ENCODE peak calls at places on chromosomes 12 and 14, in ten cellular contexts. L, A, Q, F, R, V, D, I, M and K are unnamed samples. For H3K4me1, the result is how much of the 10 kb centered on the place peaks cover.

GRCh38 chr12:112294793-112295192 is 87.4 kb downstream of the HECTD4 start:
- DNase-seq in L (no peak), A (no peak), Q (no peak), F (no peak), R (no peak), V (no peak), D (no peak), I (no peak), M (no peak), K (no peak)

GRCh38 chr14:55846852-55847471 is 267.0 kb downstream of the KTN1 start:
- DNase-seq in L (no peak), A (no peak), Q (peak), F (no peak), R (no peak), V (peak), D (no peak), I (no peak), M (peak), K (no peak)

GRCh38 chr12:88305491-88305890 is 163.4 kb downstream of the TMTC3 start:
- DNase-seq in L (no peak), A (no peak), Q (no peak), F (no peak), R (no peak), V (no peak), D (no peak), I (no peak), M (no peak), K (no peak)

GRCh38 chr12:52879394-52880351 is 25.2 kb downstream of the KRT8 start:
- DNase-seq in L (peak), A (peak), Q (peak), F (peak), R (peak), V (peak), D (peak), I (peak), M (peak), K (peak)

GRCh38 chr12:78359530-78359929 is 505.0 kb upstream of the SYT1 start:
- DNase-seq in L (no peak), A (no peak), Q (peak), F (peak), R (no peak), V (peak), D (no peak), I (no peak), M (peak), K (no peak)

GRCh38 chr12:89353188-89353822 is 1.0 kb upstream of the DUSP6 start:
- DNase-seq in L (peak), A (peak), Q (peak), F (peak), R (peak), V (peak), D (peak), I (peak), M (peak), K (peak)

GRCh38 chr14:23537351-23538048 is 14.1 kb downstream of the ZFHX2 start:
- DNase-seq in L (no peak), A (no peak), Q (no peak), F (peak), R (no peak), V (no peak), D (no peak), I (no peak), M (no peak), K (no peak)

GRCh38 chr14:71070169-71070568 is 162.9 kb downstream of the PCNX1 start:
- DNase-seq in L (no peak), A (no peak), Q (no peak), F (no peak), R (no peak), V (no peak), D (no peak), I (no peak), M (no peak), K (no peak)

GRCh38 chr12:57518920-57519757 is 1.2 kb downstream of the DDIT3 start:
- DNase-seq in L (peak), A (no peak), Q (peak), F (peak), R (no peak), V (peak), D (peak), I (peak), M (no peak), K (peak)

GRCh38 chr12:19759229-19759628 is 319.9 kb downstream of the AEBP2 start:
- DNase-seq in L (no peak), A (no peak), Q (no peak), F (no peak), R (no peak), V (no peak), D (peak), I (no peak), M (peak), K (no peak)

GRCh38 chr12:111785651-111786050 is 18.9 kb downstream of the ALDH2 start:
- DNase-seq in L (no peak), A (no peak), Q (no peak), F (no peak), R (no peak), V (no peak), D (no peak), I (no peak), M (peak), K (no peak)

GRCh38 chr12:132323171-132324010 is 6.0 kb downstream of the GALNT9 start:
- DNase-seq in L (no peak), A (no peak), Q (no peak), F (no peak), R (no peak), V (no peak), D (no peak), I (no peak), M (no peak), K (no peak)

GRCh38 chr12:131378176-131378842 is 332.6 kb upstream of the SFSWAP start:
- DNase-seq in L (no peak), A (no peak), Q (no peak), F (no peak), R (no peak), V (peak), D (no peak), I (no peak), M (no peak), K (no peak)

GRCh38 chr12:132955094-132955932 is 793 bp downstream of the ZNF605 start:
- DNase-seq in L (no peak), A (no peak), Q (peak), F (peak), R (no peak), V (peak), D (peak), I (peak), M (peak), K (peak)

DNA sequence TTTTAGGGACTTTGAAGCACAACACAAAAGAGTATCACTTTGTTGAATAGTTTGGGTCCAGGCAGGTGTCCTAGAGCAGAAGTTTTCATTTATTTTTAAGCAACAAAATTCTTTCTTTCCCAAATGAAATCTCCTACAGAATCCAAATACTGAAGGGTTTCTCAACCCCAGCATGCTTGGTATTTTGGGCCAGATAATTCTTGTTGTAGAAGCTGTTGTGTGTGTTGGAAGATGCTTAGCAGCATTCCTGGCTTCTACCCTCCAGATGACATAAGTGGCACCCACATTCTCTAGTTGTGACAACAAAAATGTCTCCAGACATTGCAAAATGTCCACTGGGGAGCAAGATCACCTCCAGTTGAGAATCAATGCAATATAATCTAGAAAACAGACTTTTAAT is 97.8 kb downstream of the PRKCH start:
- DNase-seq in L (no peak), A (no peak), Q (no peak), F (no peak), R (no peak), V (no peak), D (no peak), I (no peak), M (no peak), K (no peak)
- H3K4me1 ChIP-seq in L (half or more), A (half or more), Q (under half), F (under half), R (half or more), V (under half), D (under half), I (under half), M (under half), K (under half)

GRCh38 chr12:2273751-2274150 is 221.0 kb downstream of the CACNA1C start:
- DNase-seq in L (no peak), A (no peak), Q (no peak), F (no peak), R (no peak), V (no peak), D (no peak), I (no peak), M (no peak), K (no peak)
- H3K27ac ChIP-seq in L (no peak), A (no peak), Q (no peak), F (no peak), R (no peak), V (peak), D (no peak), I (no peak), M (no peak), K (no peak)

DNA sequence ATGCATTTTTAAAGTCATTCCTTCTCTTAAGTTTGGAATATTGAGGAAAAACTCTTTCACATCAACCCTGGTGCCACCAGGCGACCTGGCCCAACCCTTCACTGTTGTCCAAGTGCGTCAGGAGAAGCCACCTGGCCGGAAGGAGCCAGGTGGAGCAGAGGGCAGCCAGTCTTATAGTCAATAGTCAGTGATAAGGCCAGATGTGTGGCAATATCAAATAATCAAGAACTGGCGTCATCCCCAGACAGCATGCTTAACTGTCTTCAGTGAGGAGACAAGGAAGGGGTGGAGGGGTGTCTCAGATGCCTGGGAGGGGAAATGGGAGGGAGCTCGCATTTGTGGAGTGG is 49.1 kb upstream of the FOS start:
- DNase-seq in L (no peak), A (no peak), Q (no peak), F (no peak), R (no peak), V (no peak), D (no peak), I (no peak), M (no peak), K (no peak)
- H3K4me1 ChIP-seq in L (under half), A (half or more), Q (under half), F (under half), R (under half), V (under half), D (under half), I (under half), M (under half), K (under half)

GRCh38 chr12:124783087-124783486 is 80.6 kb downstream of the SCARB1 start:
- DNase-seq in L (no peak), A (no peak), Q (no peak), F (no peak), R (no peak), V (no peak), D (no peak), I (no peak), M (no peak), K (no peak)

GRCh38 chr12:124780336-124780735 is 83.3 kb downstream of the SCARB1 start:
- DNase-seq in L (no peak), A (no peak), Q (no peak), F (no peak), R (no peak), V (no peak), D (no peak), I (no peak), M (no peak), K (no peak)

GRCh38 chr12:124779161-124780141 is 84.2 kb downstream of the SCARB1 start:
- DNase-seq in L (no peak), A (no peak), Q (no peak), F (no peak), R (no peak), V (no peak), D (no peak), I (no peak), M (no peak), K (no peak)

GRCh38 chr12:124780752-124781685 is 82.6 kb downstream of the SCARB1 start:
- DNase-seq in L (no peak), A (no peak), Q (peak), F (no peak), R (no peak), V (no peak), D (no peak), I (no peak), M (no peak), K (no peak)

DNA sequence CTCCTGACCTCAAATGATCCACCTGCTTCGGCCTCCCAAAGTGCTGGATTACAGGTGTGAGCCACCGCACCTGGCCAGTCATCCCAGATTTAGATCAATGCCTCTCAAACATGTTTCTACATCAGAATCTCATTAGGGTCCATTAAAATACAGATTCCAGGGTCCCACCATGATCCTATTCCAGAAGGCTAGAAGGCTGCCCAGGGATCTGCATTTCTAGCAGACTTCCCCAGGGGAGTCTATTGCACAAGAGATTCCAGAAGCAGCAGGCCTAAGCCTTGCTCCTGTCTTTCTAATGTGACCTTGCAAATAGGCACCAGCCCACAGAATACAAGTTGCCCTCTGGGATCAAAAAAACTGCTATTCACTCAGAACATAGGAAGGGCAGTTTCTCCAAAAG is 81.5 kb downstream of the SCARB1 start:
- DNase-seq in L (no peak), A (no peak), Q (no peak), F (peak), R (no peak), V (no peak), D (no peak), I (no peak), M (no peak), K (no peak)
- H3K27ac ChIP-seq in L (no peak), A (no peak), Q (peak), F (no peak), R (no peak), V (no peak), D (no peak), I (no peak), M (no peak), K (no peak)